ENCODE peak calls at places on chromosomes 12 and 14, in ten cellular contexts. One of them, this sample, is unnamed.

GRCh38 chr14:100690672-100691071 is 36.0 kb upstream of the DLK1 start:
- DNase-seq in uterus: no peak
- DNase-seq in foreskin fibroblast: no peak
- DNase-seq in ascending aorta: no peak
- DNase-seq in lower lobe of right lung: no peak
- DNase-seq in A549: no peak
- DNase-seq in pancreas: no peak
- DNase-seq in CD4-positive, alpha-beta memory T cell: no peak
- DNase-seq in HepG2: no peak
- DNase-seq in cardiac fibroblast: no peak
- DNase-seq in this sample: no peak

GRCh38 chr14:94397279-94397898 is 9.0 kb upstream of the SERPINA1 start:
- DNase-seq in uterus: no peak
- DNase-seq in foreskin fibroblast: no peak
- DNase-seq in ascending aorta: no peak
- DNase-seq in lower lobe of right lung: no peak
- DNase-seq in A549: no peak
- DNase-seq in pancreas: no peak
- DNase-seq in CD4-positive, alpha-beta memory T cell: no peak
- DNase-seq in HepG2: no peak
- DNase-seq in cardiac fibroblast: no peak
- DNase-seq in this sample: no peak

GRCh38 chr12:130804216-130804615 is 34.8 kb downstream of the STX2 start:
- DNase-seq in uterus: no peak
- DNase-seq in foreskin fibroblast: peak
- DNase-seq in ascending aorta: no peak
- DNase-seq in lower lobe of right lung: no peak
- DNase-seq in A549: no peak
- DNase-seq in pancreas: no peak
- DNase-seq in CD4-positive, alpha-beta memory T cell: no peak
- DNase-seq in HepG2: no peak
- DNase-seq in cardiac fibroblast: peak
- DNase-seq in this sample: no peak

GRCh38 chr14:84254205-84254788 is 1275.6 kb upstream of the FLRT2 start:
- DNase-seq in uterus: peak
- DNase-seq in foreskin fibroblast: no peak
- DNase-seq in ascending aorta: no peak
- DNase-seq in lower lobe of right lung: no peak
- DNase-seq in A549: no peak
- DNase-seq in pancreas: no peak
- DNase-seq in CD4-positive, alpha-beta memory T cell: no peak
- DNase-seq in HepG2: no peak
- DNase-seq in cardiac fibroblast: peak
- DNase-seq in this sample: no peak

GRCh38 chr12:89235189-89235993 is 116.9 kb downstream of the DUSP6 start:
- DNase-seq in uterus: no peak
- DNase-seq in foreskin fibroblast: no peak
- DNase-seq in ascending aorta: no peak
- DNase-seq in lower lobe of right lung: no peak
- DNase-seq in A549: no peak
- DNase-seq in pancreas: no peak
- DNase-seq in CD4-positive, alpha-beta memory T cell: peak
- DNase-seq in HepG2: no peak
- DNase-seq in cardiac fibroblast: peak
- DNase-seq in this sample: no peak

GRCh38 chr14:96783306-96784224 is 13.6 kb upstream of the VRK1 start:
- DNase-seq in uterus: no peak
- DNase-seq in foreskin fibroblast: no peak
- DNase-seq in ascending aorta: no peak
- DNase-seq in lower lobe of right lung: no peak
- DNase-seq in A549: no peak
- DNase-seq in pancreas: no peak
- DNase-seq in CD4-positive, alpha-beta memory T cell: no peak
- DNase-seq in HepG2: no peak
- DNase-seq in cardiac fibroblast: no peak
- DNase-seq in this sample: no peak

GRCh38 chr12:97944576-97944975 is 482.0 kb downstream of the RMST start:
- DNase-seq in uterus: no peak
- DNase-seq in foreskin fibroblast: no peak
- DNase-seq in ascending aorta: no peak
- DNase-seq in lower lobe of right lung: no peak
- DNase-seq in A549: no peak
- DNase-seq in pancreas: no peak
- DNase-seq in CD4-positive, alpha-beta memory T cell: no peak
- DNase-seq in HepG2: no peak
- DNase-seq in cardiac fibroblast: no peak
- DNase-seq in this sample: no peak

GRCh38 chr14:32576088-32576795 is 247.1 kb downstream of the AKAP6 start:
- DNase-seq in uterus: peak
- DNase-seq in foreskin fibroblast: peak
- DNase-seq in ascending aorta: no peak
- DNase-seq in lower lobe of right lung: no peak
- DNase-seq in A549: peak
- DNase-seq in pancreas: peak
- DNase-seq in CD4-positive, alpha-beta memory T cell: peak
- DNase-seq in HepG2: peak
- DNase-seq in cardiac fibroblast: peak
- DNase-seq in this sample: peak

DNA sequence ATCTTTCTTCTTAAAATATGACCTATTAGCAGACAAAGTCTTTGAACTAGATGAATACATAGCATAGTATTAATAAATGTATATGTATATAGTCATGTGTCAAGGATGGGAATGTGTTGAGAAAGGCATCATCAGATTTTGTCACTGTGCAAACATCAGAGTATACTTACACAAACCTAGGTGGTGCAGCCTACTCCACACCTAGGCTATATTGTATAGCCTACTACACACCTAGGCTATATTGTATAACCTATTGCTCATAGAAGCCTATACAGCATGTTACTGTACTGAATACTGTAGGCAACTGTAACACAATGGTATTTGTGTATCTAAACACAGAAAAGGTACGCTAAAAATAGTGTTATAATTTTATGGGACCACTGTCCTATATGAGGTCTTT is 47.6 kb downstream of the PTPN21 start:
- DNase-seq in uterus: no peak
- DNase-seq in foreskin fibroblast: no peak
- DNase-seq in ascending aorta: no peak
- DNase-seq in lower lobe of right lung: no peak
- DNase-seq in A549: no peak
- DNase-seq in pancreas: no peak
- DNase-seq in CD4-positive, alpha-beta memory T cell: no peak
- DNase-seq in HepG2: no peak
- DNase-seq in cardiac fibroblast: no peak
- DNase-seq in this sample: no peak
- H3K4me3 ChIP-seq in uterus: no peak
- H3K4me3 ChIP-seq in foreskin fibroblast: no peak
- H3K4me3 ChIP-seq in ascending aorta: no peak
- H3K4me3 ChIP-seq in lower lobe of right lung: no peak
- H3K4me3 ChIP-seq in A549: no peak
- H3K4me3 ChIP-seq in pancreas: no peak
- H3K4me3 ChIP-seq in CD4-positive, alpha-beta memory T cell: no peak
- H3K4me3 ChIP-seq in HepG2: no peak
- H3K4me3 ChIP-seq in cardiac fibroblast: no peak
- H3K4me3 ChIP-seq in this sample: no peak

DNA sequence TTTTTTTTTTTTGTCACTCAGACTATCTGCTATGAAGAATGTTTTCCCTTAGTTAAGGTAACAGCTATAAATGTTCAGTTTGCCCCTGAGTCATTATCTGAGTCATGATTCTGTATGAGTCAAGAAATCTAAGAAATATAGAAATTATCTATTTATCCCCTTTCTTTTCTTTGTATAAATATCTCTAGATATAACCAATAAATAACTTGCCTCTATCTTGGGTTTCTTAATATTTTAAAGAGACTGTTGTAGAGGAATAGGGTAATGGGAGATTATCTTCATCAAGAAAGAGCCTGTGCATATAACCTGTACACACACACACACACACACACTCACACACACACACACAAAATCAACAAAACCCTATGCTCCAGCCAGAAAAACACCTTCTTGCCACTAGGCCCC is 161.7 kb upstream of the EEA1 start:
- DNase-seq in uterus: no peak
- DNase-seq in foreskin fibroblast: peak
- DNase-seq in ascending aorta: no peak
- DNase-seq in lower lobe of right lung: no peak
- DNase-seq in A549: peak
- DNase-seq in pancreas: no peak
- DNase-seq in CD4-positive, alpha-beta memory T cell: no peak
- DNase-seq in HepG2: no peak
- DNase-seq in cardiac fibroblast: peak
- DNase-seq in this sample: no peak
- H3K4me3 ChIP-seq in uterus: no peak
- H3K4me3 ChIP-seq in foreskin fibroblast: no peak
- H3K4me3 ChIP-seq in ascending aorta: no peak
- H3K4me3 ChIP-seq in lower lobe of right lung: no peak
- H3K4me3 ChIP-seq in A549: no peak
- H3K4me3 ChIP-seq in pancreas: no peak
- H3K4me3 ChIP-seq in CD4-positive, alpha-beta memory T cell: no peak
- H3K4me3 ChIP-seq in HepG2: no peak
- H3K4me3 ChIP-seq in cardiac fibroblast: no peak
- H3K4me3 ChIP-seq in this sample: no peak

GRCh38 chr12:121579190-121579791 is 1.5 kb downstream of the KDM2B start:
- DNase-seq in uterus: peak
- DNase-seq in foreskin fibroblast: peak
- DNase-seq in ascending aorta: no peak
- DNase-seq in lower lobe of right lung: peak
- DNase-seq in A549: no peak
- DNase-seq in pancreas: peak
- DNase-seq in CD4-positive, alpha-beta memory T cell: peak
- DNase-seq in HepG2: no peak
- DNase-seq in cardiac fibroblast: peak
- DNase-seq in this sample: no peak

GRCh38 chr12:121580959-121581680 is at the start of gene KDM2B:
- DNase-seq in uterus: peak
- DNase-seq in foreskin fibroblast: peak
- DNase-seq in ascending aorta: no peak
- DNase-seq in lower lobe of right lung: no peak
- DNase-seq in A549: no peak
- DNase-seq in pancreas: no peak
- DNase-seq in CD4-positive, alpha-beta memory T cell: peak
- DNase-seq in HepG2: peak
- DNase-seq in cardiac fibroblast: peak
- DNase-seq in this sample: no peak

GRCh38 chr12:121579981-121580868 is 598 bp downstream of the KDM2B start:
- DNase-seq in uterus: peak
- DNase-seq in foreskin fibroblast: peak
- DNase-seq in ascending aorta: no peak
- DNase-seq in lower lobe of right lung: peak
- DNase-seq in A549: peak
- DNase-seq in pancreas: peak
- DNase-seq in CD4-positive, alpha-beta memory T cell: peak
- DNase-seq in HepG2: peak
- DNase-seq in cardiac fibroblast: peak
- DNase-seq in this sample: no peak

GRCh38 chr12:121581681-121582439 is 1.0 kb upstream of the KDM2B start:
- DNase-seq in uterus: no peak
- DNase-seq in foreskin fibroblast: peak
- DNase-seq in ascending aorta: no peak
- DNase-seq in lower lobe of right lung: no peak
- DNase-seq in A549: no peak
- DNase-seq in pancreas: peak
- DNase-seq in CD4-positive, alpha-beta memory T cell: peak
- DNase-seq in HepG2: no peak
- DNase-seq in cardiac fibroblast: peak
- DNase-seq in this sample: no peak

DNA sequence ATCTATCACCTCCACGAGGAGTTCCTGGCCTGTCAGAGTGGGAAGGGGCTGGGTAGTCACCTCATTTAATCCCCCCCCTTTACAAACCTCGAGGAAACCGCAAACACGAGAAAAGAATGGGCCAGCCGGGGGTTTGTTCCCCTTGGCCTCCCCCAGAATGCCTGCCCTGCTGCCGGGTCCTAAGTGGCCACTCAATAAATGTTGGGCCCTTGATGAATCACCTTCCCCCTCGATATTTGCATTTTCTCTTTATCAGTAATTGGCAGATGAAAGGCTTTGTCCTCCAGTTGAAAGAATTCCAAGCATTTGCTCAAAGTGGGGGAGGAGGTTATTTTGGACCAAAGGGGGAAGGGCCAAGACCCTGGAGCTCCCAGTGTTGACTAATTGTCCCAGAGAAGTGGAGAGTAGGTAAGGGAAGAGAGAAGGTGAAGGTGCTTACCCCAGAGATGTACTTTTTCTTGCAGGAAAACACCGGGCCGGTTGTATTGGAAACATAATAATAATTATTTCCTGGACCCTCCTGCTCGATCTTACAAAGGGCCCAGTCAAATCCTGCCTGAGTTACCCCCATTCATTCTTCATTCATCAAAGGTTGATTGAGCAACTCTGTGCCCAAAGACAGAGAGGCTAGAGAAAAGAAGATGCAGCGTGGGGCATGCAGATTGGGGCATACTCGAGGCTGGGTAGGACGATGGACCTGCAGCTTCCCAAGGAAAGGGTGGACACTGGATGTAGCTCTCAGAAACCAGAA is 1.9 kb upstream of the KDM2B start:
- DNase-seq in uterus: no peak
- DNase-seq in foreskin fibroblast: peak
- DNase-seq in ascending aorta: no peak
- DNase-seq in lower lobe of right lung: no peak
- DNase-seq in A549: no peak
- DNase-seq in pancreas: no peak
- DNase-seq in CD4-positive, alpha-beta memory T cell: no peak
- DNase-seq in HepG2: peak
- DNase-seq in cardiac fibroblast: peak
- DNase-seq in this sample: no peak
- H3K4me3 ChIP-seq in uterus: no peak
- H3K4me3 ChIP-seq in foreskin fibroblast: peak
- H3K4me3 ChIP-seq in ascending aorta: no peak
- H3K4me3 ChIP-seq in lower lobe of right lung: no peak
- H3K4me3 ChIP-seq in A549: no peak
- H3K4me3 ChIP-seq in pancreas: no peak
- H3K4me3 ChIP-seq in CD4-positive, alpha-beta memory T cell: no peak
- H3K4me3 ChIP-seq in HepG2: peak
- H3K4me3 ChIP-seq in cardiac fibroblast: no peak
- H3K4me3 ChIP-seq in this sample: no peak

GRCh38 chr14:75579882-75580281 is 1.5 kb downstream of the FLVCR2 start:
- DNase-seq in uterus: no peak
- DNase-seq in foreskin fibroblast: peak
- DNase-seq in ascending aorta: no peak
- DNase-seq in lower lobe of right lung: no peak
- DNase-seq in A549: no peak
- DNase-seq in pancreas: no peak
- DNase-seq in CD4-positive, alpha-beta memory T cell: no peak
- DNase-seq in HepG2: no peak
- DNase-seq in cardiac fibroblast: no peak
- DNase-seq in this sample: no peak

GRCh38 chr14:75578099-75578785 is at the start of gene FLVCR2:
- DNase-seq in uterus: peak
- DNase-seq in foreskin fibroblast: peak
- DNase-seq in ascending aorta: peak
- DNase-seq in lower lobe of right lung: peak
- DNase-seq in A549: peak
- DNase-seq in pancreas: peak
- DNase-seq in CD4-positive, alpha-beta memory T cell: peak
- DNase-seq in HepG2: peak
- DNase-seq in cardiac fibroblast: peak
- DNase-seq in this sample: no peak

GRCh38 chr14:75577724-75578098 is 709 bp upstream of the FLVCR2 start:
- DNase-seq in uterus: peak
- DNase-seq in foreskin fibroblast: peak
- DNase-seq in ascending aorta: peak
- DNase-seq in lower lobe of right lung: peak
- DNase-seq in A549: peak
- DNase-seq in pancreas: peak
- DNase-seq in CD4-positive, alpha-beta memory T cell: peak
- DNase-seq in HepG2: peak
- DNase-seq in cardiac fibroblast: peak
- DNase-seq in this sample: no peak

GRCh38 chr14:75577090-75577489 is 1.3 kb upstream of the FLVCR2 start:
- DNase-seq in uterus: no peak
- DNase-seq in foreskin fibroblast: no peak
- DNase-seq in ascending aorta: no peak
- DNase-seq in lower lobe of right lung: no peak
- DNase-seq in A549: no peak
- DNase-seq in pancreas: no peak
- DNase-seq in CD4-positive, alpha-beta memory T cell: no peak
- DNase-seq in HepG2: no peak
- DNase-seq in cardiac fibroblast: no peak
- DNase-seq in this sample: no peak

GRCh38 chr14:75578786-75579781 is 664 bp downstream of the FLVCR2 start:
- DNase-seq in uterus: no peak
- DNase-seq in foreskin fibroblast: peak
- DNase-seq in ascending aorta: no peak
- DNase-seq in lower lobe of right lung: peak
- DNase-seq in A549: peak
- DNase-seq in pancreas: no peak
- DNase-seq in CD4-positive, alpha-beta memory T cell: no peak
- DNase-seq in HepG2: peak
- DNase-seq in cardiac fibroblast: peak
- DNase-seq in this sample: no peak
- H3K4me3 ChIP-seq in uterus: peak
- H3K4me3 ChIP-seq in foreskin fibroblast: peak
- H3K4me3 ChIP-seq in ascending aorta: peak
- H3K4me3 ChIP-seq in lower lobe of right lung: peak
- H3K4me3 ChIP-seq in A549: peak
- H3K4me3 ChIP-seq in pancreas: peak
- H3K4me3 ChIP-seq in CD4-positive, alpha-beta memory T cell: peak
- H3K4me3 ChIP-seq in HepG2: peak
- H3K4me3 ChIP-seq in cardiac fibroblast: peak
- H3K4me3 ChIP-seq in this sample: peak

This sample was measured in GM12864.